ENCODE peak calls at places on chromosomes 2 and 18, in eight cellular contexts. Z, V, B, I, D, R, F and L are unnamed samples.

GRCh38 chr18:70461323-70462077 is 172.7 kb downstream of the SOCS6 start:
- DNase-seq in Z (no peak), V (no peak), B (no peak), I (no peak), D (no peak), R (no peak), F (no peak), L (no peak)

GRCh38 chr2:177763532-177764265 is 308.9 kb downstream of the PDE11A start:
- DNase-seq in Z (peak; percentile 90), V (peak; percentile 88), B (peak; percentile 70), I (peak; percentile 79), D (peak; percentile 60), R (peak; percentile 82), F (peak; percentile 77), L (peak; percentile 88)

GRCh38 chr2:54402350-54402749 is 53.8 kb upstream of the SPTBN1 start:
- DNase-seq in Z (peak; percentile 25), V (no peak), B (no peak), I (no peak), D (peak; percentile 59), R (peak; percentile 64), F (peak; percentile 69), L (no peak)

GRCh38 chr2:226794077-226794670 is 5.4 kb downstream of the IRS1 start:
- DNase-seq in Z (no peak), V (no peak), B (no peak), I (no peak), D (no peak), R (no peak), F (no peak), L (no peak)

GRCh38 chr2:240603081-240603835 is 16.7 kb downstream of the CAPN10 start:
- DNase-seq in Z (no peak), V (peak; percentile 70), B (peak; percentile 25), I (peak; percentile 56), D (no peak), R (peak; percentile 49), F (peak; percentile 40), L (peak; percentile 39)

GRCh38 chr2:236889081-236889780 is 196.5 kb upstream of the COPS8 start:
- DNase-seq in Z (no peak), V (no peak), B (no peak), I (no peak), D (no peak), R (no peak), F (no peak), L (no peak)

GRCh38 chr2:203126971-203127370 is 111.8 kb upstream of the CYP20A1 start:
- DNase-seq in Z (peak; percentile 38), V (no peak), B (no peak), I (no peak), D (no peak), R (no peak), F (no peak), L (no peak)

GRCh38 chr2:228700638-228701037 is 519.2 kb upstream of the SPHKAP start:
- DNase-seq in Z (no peak), V (no peak), B (no peak), I (no peak), D (no peak), R (no peak), F (no peak), L (no peak)

GRCh38 chr2:127589876-127590275 is 54.4 kb downstream of the MYO7B start:
- DNase-seq in Z (no peak), V (peak; percentile 65), B (no peak), I (peak; percentile 9), D (no peak), R (peak; percentile 23), F (no peak), L (peak; percentile 9)

GRCh38 chr2:168189835-168190426 is 57.5 kb downstream of the STK39 start:
- DNase-seq in Z (no peak), V (no peak), B (no peak), I (no peak), D (no peak), R (no peak), F (no peak), L (peak; percentile 57)

GRCh38 chr2:48600204-48600813 is 17.3 kb upstream of the GTF2A1L start:
- DNase-seq in Z (peak; percentile 38), V (no peak), B (no peak), I (no peak), D (no peak), R (no peak), F (no peak), L (no peak)

GRCh38 chr18:70074091-70074490 is 126.4 kb upstream of the CD226 start:
- DNase-seq in Z (no peak), V (no peak), B (no peak), I (no peak), D (no peak), R (no peak), F (no peak), L (no peak)

GRCh38 chr18:7740815-7741214 is 173.7 kb downstream of the PTPRM start:
- DNase-seq in Z (peak; percentile 63), V (no peak), B (no peak), I (no peak), D (no peak), R (no peak), F (no peak), L (no peak)

GRCh38 chr2:37281916-37282315 is 42.7 kb downstream of the PRKD3 start:
- DNase-seq in Z (no peak), V (no peak), B (no peak), I (no peak), D (no peak), R (no peak), F (no peak), L (no peak)

GRCh38 chr2:37284386-37284785 is 40.2 kb downstream of the PRKD3 start:
- DNase-seq in Z (no peak), V (no peak), B (no peak), I (no peak), D (no peak), R (no peak), F (no peak), L (no peak)

GRCh38 chr2:37287966-37288365 is 36.7 kb downstream of the PRKD3 start:
- DNase-seq in Z (peak; percentile 37), V (no peak), B (no peak), I (no peak), D (no peak), R (no peak), F (no peak), L (no peak)

GRCh38 chr2:37283207-37283606 is 41.4 kb downstream of the PRKD3 start:
- DNase-seq in Z (no peak), V (no peak), B (no peak), I (no peak), D (no peak), R (no peak), F (no peak), L (no peak)

GRCh38 chr2:37282746-37283145 is 41.9 kb downstream of the PRKD3 start:
- DNase-seq in Z (no peak), V (no peak), B (no peak), I (no peak), D (no peak), R (no peak), F (no peak), L (no peak)
- H3K4me3 ChIP-seq in Z (no peak overlapping the region), V (no peak overlapping the region), B (no peak overlapping the region), I (no peak overlapping the region), D (no peak overlapping the region), R (no peak overlapping the region), F (no peak overlapping the region), L (no peak overlapping the region)

GRCh38 chr2:113895301-113895700 is 5.4 kb downstream of the ACTR3 start:
- DNase-seq in Z (no peak), V (no peak), B (no peak), I (no peak), D (no peak), R (no peak), F (no peak), L (no peak)
- H3K27ac ChIP-seq in Z (no peak overlapping the region), V (peak overlapping the region; percentile 24), B (peak overlapping the region; percentile 65), I (no peak overlapping the region), D (no peak overlapping the region), R (no peak overlapping the region), F (peak overlapping the region; percentile 49), L (no peak overlapping the region)

DNA sequence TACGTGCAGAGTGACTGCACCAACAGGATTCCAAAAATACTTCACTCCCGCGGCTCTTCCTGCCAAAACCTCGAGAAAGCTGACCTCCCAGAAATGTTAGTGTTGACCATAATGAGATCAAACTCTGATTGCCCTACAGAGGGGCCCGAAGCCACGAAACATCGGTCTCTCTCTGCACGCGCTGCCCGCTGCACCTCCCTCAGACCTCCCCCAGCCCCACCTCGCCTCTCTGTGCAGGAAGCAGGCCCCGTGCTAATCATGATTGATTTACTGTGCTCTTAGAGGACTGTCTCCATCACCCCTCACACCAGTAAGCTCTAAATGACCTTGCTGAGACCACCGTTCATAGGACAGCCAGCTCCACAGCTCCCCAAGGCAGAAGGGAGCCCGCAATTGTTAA is 376.0 kb upstream of the SALL3 start:
- DNase-seq in Z (no peak), V (peak; percentile 42), B (no peak), I (no peak), D (no peak), R (no peak), F (no peak), L (no peak)
- H3K4me1 ChIP-seq in Z (no peaks in the 10 kb centered on the region), V (no peaks in the 10 kb centered on the region), B (no peaks in the 10 kb centered on the region), I (no peaks in the 10 kb centered on the region), D (no peaks in the 10 kb centered on the region), R (no peaks in the 10 kb centered on the region), F (no peaks in the 10 kb centered on the region), L (no peaks in the 10 kb centered on the region)

DNA sequence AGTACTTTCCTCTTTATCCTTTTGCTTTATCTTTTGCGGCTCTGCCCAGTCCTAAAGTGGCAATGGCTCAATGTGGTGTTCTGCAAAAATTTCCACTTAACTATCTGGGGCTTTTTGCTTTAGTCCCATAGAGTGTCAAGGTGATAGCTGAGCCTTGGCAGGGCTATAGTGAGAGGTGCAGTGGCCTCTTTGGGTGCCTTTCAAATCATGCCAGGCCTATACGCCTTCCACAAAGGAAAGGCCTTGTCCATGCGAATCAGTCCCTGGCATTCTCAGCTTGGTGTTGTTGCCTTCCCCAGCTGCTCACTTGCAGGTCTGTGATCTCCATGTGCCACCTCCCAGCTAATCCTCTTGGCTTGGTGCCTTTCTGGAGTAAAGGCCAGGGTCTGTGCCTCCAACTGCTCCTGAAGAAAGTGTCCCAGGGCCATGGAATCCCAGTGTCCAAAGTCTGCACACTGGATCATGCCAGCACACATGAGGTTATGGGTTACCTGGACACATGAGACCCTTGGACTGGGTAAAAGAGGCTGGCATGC is 26.6 kb downstream of the PAX8 start:
- DNase-seq in Z (no peak), V (no peak), B (no peak), I (no peak), D (no peak), R (no peak), F (no peak), L (no peak)
- H3K4me3 ChIP-seq in Z (no peak overlapping the region), V (no peak overlapping the region), B (no peak overlapping the region), I (no peak overlapping the region), D (no peak overlapping the region), R (no peak overlapping the region), F (no peak overlapping the region), L (no peak overlapping the region)

GRCh38 chr2:111711270-111711669 is 172.7 kb downstream of the ANAPC1 start:
- DNase-seq in Z (no peak), V (no peak), B (no peak), I (no peak), D (no peak), R (no peak), F (no peak), L (no peak)

GRCh38 chr2:111712940-111713339 is 171.1 kb downstream of the ANAPC1 start:
- DNase-seq in Z (no peak), V (no peak), B (no peak), I (peak; percentile 22), D (no peak), R (no peak), F (no peak), L (no peak)

GRCh38 chr2:111710085-111710484 is 173.9 kb downstream of the ANAPC1 start:
- DNase-seq in Z (no peak), V (no peak), B (no peak), I (peak; percentile 22), D (no peak), R (no peak), F (no peak), L (no peak)

GRCh38 chr2:111710613-111711012 is 173.4 kb downstream of the ANAPC1 start:
- DNase-seq in Z (no peak), V (no peak), B (no peak), I (peak; percentile 50), D (no peak), R (no peak), F (no peak), L (no peak)

GRCh38 chr2:111712361-111712760 is 171.6 kb downstream of the ANAPC1 start:
- DNase-seq in Z (no peak), V (no peak), B (no peak), I (no peak), D (no peak), R (no peak), F (no peak), L (no peak)
- H3K27ac ChIP-seq in Z (no peak overlapping the region), V (no peak overlapping the region), B (no peak overlapping the region), I (no peak overlapping the region), D (no peak overlapping the region), R (no peak overlapping the region), F (no peak overlapping the region), L (no peak overlapping the region)